ENCODE peak calls at places on chromosomes 11 and 22, in nine cellular contexts. X is Peyer's patch; Z is fibroblast of lung; V is SJSA1; M is GM23248; E is CD4-positive, CD25-positive, alpha-beta regulatory T cell; T is RWPE1; B is cardiac muscle cell; Q is A549. O is an unnamed sample.
A peak's percentile ranks its signal among the peaks of the same experiment; 100 is the strongest.

GRCh38 chr11:70538641-70539359 is 140.5 kb downstream of the CTTN start:
- DNase-seq in X (peak; percentile 14), V (no peak), M (no peak), B (no peak), Q (no peak), E (no peak), T (no peak), Z (no peak), O (no peak)

GRCh38 chr11:1333860-1334259 is 24.4 kb upstream of the TOLLIP start:
- DNase-seq in V (no peak), Z (no peak), X (no peak), B (no peak), M (no peak), E (no peak), T (no peak), Q (no peak), O (no peak)

GRCh38 chr22:45970709-45971388 is 6.1 kb downstream of the WNT7B start:
- DNase-seq in Q (no peak), X (no peak), V (peak; percentile 33), E (no peak), B (no peak), M (peak; percentile 54), T (no peak), Z (peak; percentile 44), O (no peak)

GRCh38 chr11:25197515-25197914 is 700.7 kb downstream of the LUZP2 start:
- DNase-seq in X (no peak), Q (no peak), Z (no peak), B (no peak), M (no peak), E (no peak), V (no peak), T (no peak), O (no peak)

GRCh38 chr11:94933225-94934130 is 39.9 kb downstream of the CWC15 start:
- DNase-seq in Q (no peak), B (no peak), Z (peak; percentile 92), V (peak; percentile 55), M (peak; percentile 97), X (no peak), E (no peak), T (no peak), O (no peak)

GRCh38 chr11:61598886-61599868 is 18.3 kb upstream of the SYT7 start:
- DNase-seq in X (no peak), M (peak; percentile 69), Z (peak; percentile 81), T (no peak), E (no peak), B (peak; percentile 23), Q (no peak), V (no peak), O (no peak)

GRCh38 chr11:111725621-111726020 is 40.6 kb downstream of the PPP2R1B start:
- DNase-seq in Z (no peak), E (no peak), X (no peak), B (no peak), Q (no peak), V (no peak), T (no peak), M (no peak), O (no peak)

GRCh38 chr11:61799665-61800284 is 7.1 kb downstream of the FEN1 start:
- DNase-seq in X (no peak), B (no peak), Z (no peak), E (no peak), M (no peak), T (no peak), V (no peak), Q (no peak), O (no peak)

GRCh38 chr11:111982019-111982464 is 43.2 kb upstream of the DLAT start:
- DNase-seq in B (peak; percentile 83), V (no peak), M (peak; percentile 61), E (peak; percentile 36), X (peak; percentile 65), Q (peak; percentile 48), T (peak; percentile 62), Z (peak; percentile 39), O (peak; percentile 20)

GRCh38 chr11:3341298-3341697 is 37.6 kb downstream of the ZNF195 start:
- DNase-seq in Z (peak; percentile 32), T (peak; percentile 24), B (peak; percentile 72), M (peak; percentile 64), X (peak; percentile 77), E (peak; percentile 49), Q (no peak), V (no peak), O (peak; percentile 11)

GRCh38 chr11:83865636-83866461 is 579.7 kb upstream of the CCDC90B start:
- DNase-seq in Q (no peak), B (no peak), V (no peak), X (no peak), T (peak; percentile 2), Z (peak; percentile 23), M (peak; percentile 39), E (no peak), O (no peak)

GRCh38 chr11:74754507-74755255 is 6.0 kb downstream of the RNF169 start:
- DNase-seq in V (peak; percentile 75), E (no peak), M (peak; percentile 91), Q (peak; percentile 38), B (no peak), X (no peak), T (peak; percentile 87), Z (peak; percentile 92), O (no peak)

GRCh38 chr22:36284171-36284571 is 31.2 kb downstream of the APOL1 start:
- DNase-seq in T (no peak), X (peak; percentile 51), E (no peak), V (no peak), Z (no peak), Q (no peak), M (no peak), B (no peak), O (no peak)

GRCh38 chr11:7668911-7669310 is 4.4 kb downstream of the CYB5R2 start:
- DNase-seq in E (no peak), B (no peak), M (no peak), V (peak; percentile 11), Z (no peak), X (no peak), T (no peak), Q (no peak), O (no peak)

GRCh38 chr11:78039919-78040671 is 17.0 kb upstream of the KCTD14 start:
- DNase-seq in X (peak; percentile 75), Q (peak; percentile 63), V (peak; percentile 75), B (peak; percentile 63), M (peak; percentile 85), Z (peak; percentile 74), T (peak; percentile 65), E (no peak), O (no peak)
- H3K27ac ChIP-seq in X (peak overlapping the region; percentile 34), Q (peak overlapping the region; percentile 82), V (peak overlapping the region; percentile 99), B (peak overlapping the region; percentile 21), M (peak overlapping the region; percentile 99), Z (peak overlapping the region; percentile 89), T (peak overlapping the region; percentile 86), E (no peak overlapping the region), O (no peak overlapping the region)

DNA sequence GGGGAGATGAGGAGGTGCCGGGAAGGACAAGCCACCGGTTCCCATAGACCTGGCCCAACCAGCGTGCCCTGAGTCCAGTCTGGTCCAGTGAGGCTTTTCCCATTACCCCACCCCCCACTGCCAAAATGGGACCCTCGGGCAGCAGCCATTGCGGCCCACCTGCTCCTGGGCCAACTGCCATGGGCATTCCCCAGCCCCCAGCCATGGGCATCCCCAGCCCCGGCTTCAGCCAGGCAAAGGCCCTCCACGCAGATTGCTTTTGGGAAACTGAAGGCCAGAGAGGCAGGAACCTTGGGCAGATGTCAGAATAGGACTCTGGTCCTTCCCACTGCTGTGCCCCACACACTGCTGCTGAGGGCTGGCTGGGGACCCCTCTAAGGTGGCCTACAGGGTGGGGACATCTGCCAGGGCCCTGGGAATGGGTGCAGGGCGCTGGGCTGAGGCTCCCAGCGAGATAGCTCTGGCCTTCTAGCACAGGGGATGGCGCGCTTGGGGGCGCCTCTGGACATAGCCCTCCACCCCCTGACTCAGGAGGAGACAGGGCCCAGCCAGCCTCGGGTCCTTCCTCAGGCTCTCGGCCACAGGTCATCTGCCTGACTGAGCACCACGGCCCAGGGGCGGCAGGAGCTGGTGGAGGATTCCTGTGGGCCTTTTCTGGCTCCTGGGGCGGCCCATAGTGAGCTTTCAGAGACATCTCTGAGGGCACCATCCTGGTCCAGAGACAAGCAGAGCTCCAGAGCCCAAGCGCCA is 4.9 kb downstream of the PIM3 start:
- DNase-seq in M (no peak), X (peak; percentile 56), B (no peak), Z (no peak), Q (no peak), E (no peak), T (no peak), V (no peak), O (no peak)
- H3K27ac ChIP-seq in M (no peak overlapping the region), X (peak overlapping the region; percentile 86), B (peak overlapping the region; percentile 94), Z (no peak overlapping the region), Q (peak overlapping the region; percentile 96), E (peak overlapping the region; percentile 98), T (peak overlapping the region; percentile 92), V (no peak overlapping the region), O (peak overlapping the region; percentile 25)

DNA sequence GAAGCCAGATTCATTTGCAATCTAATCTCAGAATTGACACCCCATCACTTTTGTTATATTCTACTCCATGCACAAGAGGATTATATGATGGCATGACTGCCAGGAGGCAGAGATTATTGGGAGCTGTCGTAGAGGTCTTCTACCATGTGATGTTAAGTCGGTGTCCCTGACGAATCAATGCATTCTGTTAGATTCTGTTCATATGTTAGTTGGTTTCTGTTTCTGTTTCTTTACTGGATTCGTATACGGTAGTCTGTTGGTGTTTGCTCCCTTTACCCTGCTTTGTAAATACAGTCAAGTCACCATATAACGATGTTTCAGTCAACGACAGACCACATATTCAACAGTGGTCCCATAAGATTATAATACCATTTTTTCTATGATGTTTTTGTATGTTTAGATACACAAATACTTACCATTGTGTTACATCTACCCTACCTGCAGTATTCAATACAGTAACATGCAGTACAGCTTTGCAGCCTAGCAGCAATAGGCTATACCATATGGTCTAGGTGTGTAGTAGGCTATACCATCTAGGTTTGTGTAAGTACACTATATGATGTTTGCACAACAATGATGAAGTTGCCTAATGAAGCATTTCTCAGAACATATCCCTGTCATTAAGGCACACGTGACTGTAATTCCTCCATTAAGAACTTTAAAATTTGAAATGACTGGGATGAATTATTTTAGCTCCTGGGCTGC is 22.8 kb upstream of the RASSF10 start:
- DNase-seq in E (no peak), M (no peak), T (no peak), V (no peak), B (no peak), X (no peak), Z (no peak), Q (no peak), O (no peak)
- H3K27ac ChIP-seq in E (no peak overlapping the region), M (no peak overlapping the region), T (no peak overlapping the region), V (no peak overlapping the region), B (no peak overlapping the region), X (no peak overlapping the region), Z (no peak overlapping the region), Q (no peak overlapping the region), O (no peak overlapping the region)

GRCh38 chr22:48889887-48890692 is 937.6 kb downstream of the BRD1 start:
- DNase-seq in T (no peak), Z (no peak), B (no peak), X (peak; percentile 39), M (no peak), V (no peak), Q (no peak), E (no peak), O (no peak)
- H3K27ac ChIP-seq in T (no peak overlapping the region), Z (no peak overlapping the region), B (no peak overlapping the region), X (no peak overlapping the region), M (no peak overlapping the region), V (no peak overlapping the region), Q (no peak overlapping the region), E (no peak overlapping the region), O (no peak overlapping the region)

DNA sequence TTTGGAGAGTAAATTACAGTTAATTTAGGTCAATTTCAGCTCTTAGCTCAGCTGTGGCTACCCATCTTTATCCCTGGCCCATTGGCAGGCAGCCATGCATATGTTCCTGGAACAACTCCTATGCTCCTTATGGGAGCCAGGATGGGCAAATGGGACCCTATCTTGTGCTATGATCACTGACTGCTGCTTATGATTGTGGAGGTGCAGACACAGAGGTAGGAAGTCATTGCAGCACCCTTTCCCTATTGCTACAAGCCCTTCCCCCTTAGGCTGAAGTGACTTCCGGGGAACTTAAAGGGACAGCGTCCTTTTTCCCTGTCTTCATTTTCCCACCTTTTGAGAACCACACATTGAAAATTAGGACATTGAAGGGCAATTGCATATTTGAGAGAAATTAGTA is 112.7 kb downstream of the FCHSD2 start:
- DNase-seq in E (peak; percentile 10), V (no peak), M (no peak), X (no peak), Z (no peak), B (no peak), Q (no peak), T (no peak), O (no peak)
- H3K27ac ChIP-seq in E (peak overlapping the region; percentile 10), V (no peak overlapping the region), M (no peak overlapping the region), X (no peak overlapping the region), Z (no peak overlapping the region), B (no peak overlapping the region), Q (no peak overlapping the region), T (no peak overlapping the region), O (no peak overlapping the region)

O was measured in effector memory CD4-positive, alpha-beta T cell.